ENCODE peak calls at places on chromosomes 7 and 10, in eight cellular contexts. One of them, this sample, is unnamed.

GRCh38 chr7:26858735-26859134 is 5.7 kb downstream of the SKAP2 start:
- DNase-seq in stomach: no peak
- DNase-seq in HCT116: no peak
- DNase-seq in heart left ventricle: no peak
- DNase-seq in ovary: no peak
- DNase-seq in H1: no peak
- DNase-seq in H54: no peak
- DNase-seq in GM12892: no peak
- DNase-seq in this sample: no peak

GRCh38 chr7:133912916-133913697 is 214.0 kb upstream of the LRGUK start:
- DNase-seq in stomach: no peak
- DNase-seq in HCT116: no peak
- DNase-seq in heart left ventricle: no peak
- DNase-seq in ovary: no peak
- DNase-seq in H1: no peak
- DNase-seq in H54: no peak
- DNase-seq in GM12892: no peak
- DNase-seq in this sample: no peak

GRCh38 chr7:25314094-25314708 is 85.9 kb upstream of the NPVF start:
- DNase-seq in stomach: no peak
- DNase-seq in HCT116: no peak
- DNase-seq in heart left ventricle: no peak
- DNase-seq in ovary: no peak
- DNase-seq in H1: no peak
- DNase-seq in H54: no peak
- DNase-seq in GM12892: no peak
- DNase-seq in this sample: no peak

GRCh38 chr7:34143397-34143796 is 238.1 kb downstream of the BMPER start:
- DNase-seq in stomach: no peak
- DNase-seq in HCT116: no peak
- DNase-seq in heart left ventricle: no peak
- DNase-seq in ovary: no peak
- DNase-seq in H1: no peak
- DNase-seq in H54: no peak
- DNase-seq in GM12892: no peak
- DNase-seq in this sample: no peak

GRCh38 chr7:77282897-77283296 is 83.3 kb upstream of the FGL2 start:
- DNase-seq in stomach: no peak
- DNase-seq in HCT116: no peak
- DNase-seq in heart left ventricle: no peak
- DNase-seq in ovary: no peak
- DNase-seq in H1: no peak
- DNase-seq in H54: no peak
- DNase-seq in GM12892: no peak
- DNase-seq in this sample: no peak

GRCh38 chr7:368651-369475 is 78.9 kb downstream of the FOXL3 start:
- DNase-seq in stomach: peak
- DNase-seq in HCT116: no peak
- DNase-seq in heart left ventricle: peak
- DNase-seq in ovary: no peak
- DNase-seq in H1: no peak
- DNase-seq in H54: no peak
- DNase-seq in GM12892: no peak
- DNase-seq in this sample: peak

GRCh38 chr7:15016726-15017125 is 114.2 kb upstream of the DGKB start:
- DNase-seq in stomach: no peak
- DNase-seq in HCT116: peak
- DNase-seq in heart left ventricle: no peak
- DNase-seq in ovary: no peak
- DNase-seq in H1: no peak
- DNase-seq in H54: no peak
- DNase-seq in GM12892: no peak
- DNase-seq in this sample: no peak

GRCh38 chr7:4931932-4932331 is 27.1 kb downstream of the MMD2 start:
- DNase-seq in stomach: peak
- DNase-seq in HCT116: peak
- DNase-seq in heart left ventricle: no peak
- DNase-seq in ovary: no peak
- DNase-seq in H1: peak
- DNase-seq in H54: peak
- DNase-seq in GM12892: no peak
- DNase-seq in this sample: no peak

GRCh38 chr7:12524794-12525386 is 45.6 kb upstream of the SCIN start:
- DNase-seq in stomach: no peak
- DNase-seq in HCT116: peak
- DNase-seq in heart left ventricle: no peak
- DNase-seq in ovary: no peak
- DNase-seq in H1: no peak
- DNase-seq in H54: no peak
- DNase-seq in GM12892: no peak
- DNase-seq in this sample: no peak

GRCh38 chr10:133168617-133169031 is 8.6 kb downstream of the KNDC1 start:
- DNase-seq in stomach: no peak
- DNase-seq in HCT116: no peak
- DNase-seq in heart left ventricle: no peak
- DNase-seq in ovary: peak
- DNase-seq in H1: no peak
- DNase-seq in H54: no peak
- DNase-seq in GM12892: no peak
- DNase-seq in this sample: no peak

GRCh38 chr7:93835684-93836083 is 54.9 kb downstream of the TFPI2 start:
- DNase-seq in stomach: no peak
- DNase-seq in HCT116: no peak
- DNase-seq in heart left ventricle: no peak
- DNase-seq in ovary: no peak
- DNase-seq in H1: no peak
- DNase-seq in H54: no peak
- DNase-seq in GM12892: no peak
- DNase-seq in this sample: no peak

GRCh38 chr10:58326967-58327381 is 7.8 kb upstream of the UBE2D1 start:
- DNase-seq in stomach: no peak
- DNase-seq in HCT116: no peak
- DNase-seq in heart left ventricle: peak
- DNase-seq in ovary: peak
- DNase-seq in H1: no peak
- DNase-seq in H54: no peak
- DNase-seq in GM12892: no peak
- DNase-seq in this sample: no peak

GRCh38 chr7:127409629-127410028 is 17.1 kb upstream of the ZNF800 start:
- DNase-seq in stomach: no peak
- DNase-seq in HCT116: no peak
- DNase-seq in heart left ventricle: no peak
- DNase-seq in ovary: no peak
- DNase-seq in H1: no peak
- DNase-seq in H54: no peak
- DNase-seq in GM12892: no peak
- DNase-seq in this sample: no peak

GRCh38 chr7:475951-476441 is 43.6 kb downstream of the PDGFA start:
- DNase-seq in stomach: peak
- DNase-seq in HCT116: no peak
- DNase-seq in heart left ventricle: peak
- DNase-seq in ovary: no peak
- DNase-seq in H1: no peak
- DNase-seq in H54: no peak
- DNase-seq in GM12892: no peak
- DNase-seq in this sample: peak

GRCh38 chr10:5670662-5671375 is 4.4 kb upstream of the ASB13 start:
- DNase-seq in stomach: no peak
- DNase-seq in HCT116: no peak
- DNase-seq in heart left ventricle: no peak
- DNase-seq in ovary: no peak
- DNase-seq in H1: no peak
- DNase-seq in H54: no peak
- DNase-seq in GM12892: no peak
- DNase-seq in this sample: no peak

GRCh38 chr7:142832452-142832851 is 22.4 kb upstream of the EPHB6 start:
- DNase-seq in stomach: no peak
- DNase-seq in HCT116: no peak
- DNase-seq in heart left ventricle: no peak
- DNase-seq in ovary: no peak
- DNase-seq in H1: no peak
- DNase-seq in H54: no peak
- DNase-seq in GM12892: no peak
- DNase-seq in this sample: no peak

GRCh38 chr7:18666107-18666728 is 170.7 kb downstream of the HDAC9 start:
- DNase-seq in stomach: peak
- DNase-seq in HCT116: peak
- DNase-seq in heart left ventricle: peak
- DNase-seq in ovary: peak
- DNase-seq in H1: peak
- DNase-seq in H54: peak
- DNase-seq in GM12892: peak
- DNase-seq in this sample: peak

GRCh38 chr10:133227256-133227655 is 2.8 kb upstream of the UTF1 start:
- DNase-seq in stomach: no peak
- DNase-seq in HCT116: no peak
- DNase-seq in heart left ventricle: no peak
- DNase-seq in ovary: no peak
- DNase-seq in H1: no peak
- DNase-seq in H54: no peak
- DNase-seq in GM12892: no peak
- DNase-seq in this sample: no peak

GRCh38 chr10:100896876-100897461 is 15.8 kb upstream of the SLF2 start:
- DNase-seq in stomach: no peak
- DNase-seq in HCT116: no peak
- DNase-seq in heart left ventricle: no peak
- DNase-seq in ovary: no peak
- DNase-seq in H1: peak
- DNase-seq in H54: no peak
- DNase-seq in GM12892: no peak
- DNase-seq in this sample: no peak

GRCh38 chr10:7532723-7533498 is 122.1 kb upstream of the SFMBT2 start:
- DNase-seq in stomach: no peak
- DNase-seq in HCT116: no peak
- DNase-seq in heart left ventricle: no peak
- DNase-seq in ovary: no peak
- DNase-seq in H1: no peak
- DNase-seq in H54: no peak
- DNase-seq in GM12892: no peak
- DNase-seq in this sample: no peak

DNA sequence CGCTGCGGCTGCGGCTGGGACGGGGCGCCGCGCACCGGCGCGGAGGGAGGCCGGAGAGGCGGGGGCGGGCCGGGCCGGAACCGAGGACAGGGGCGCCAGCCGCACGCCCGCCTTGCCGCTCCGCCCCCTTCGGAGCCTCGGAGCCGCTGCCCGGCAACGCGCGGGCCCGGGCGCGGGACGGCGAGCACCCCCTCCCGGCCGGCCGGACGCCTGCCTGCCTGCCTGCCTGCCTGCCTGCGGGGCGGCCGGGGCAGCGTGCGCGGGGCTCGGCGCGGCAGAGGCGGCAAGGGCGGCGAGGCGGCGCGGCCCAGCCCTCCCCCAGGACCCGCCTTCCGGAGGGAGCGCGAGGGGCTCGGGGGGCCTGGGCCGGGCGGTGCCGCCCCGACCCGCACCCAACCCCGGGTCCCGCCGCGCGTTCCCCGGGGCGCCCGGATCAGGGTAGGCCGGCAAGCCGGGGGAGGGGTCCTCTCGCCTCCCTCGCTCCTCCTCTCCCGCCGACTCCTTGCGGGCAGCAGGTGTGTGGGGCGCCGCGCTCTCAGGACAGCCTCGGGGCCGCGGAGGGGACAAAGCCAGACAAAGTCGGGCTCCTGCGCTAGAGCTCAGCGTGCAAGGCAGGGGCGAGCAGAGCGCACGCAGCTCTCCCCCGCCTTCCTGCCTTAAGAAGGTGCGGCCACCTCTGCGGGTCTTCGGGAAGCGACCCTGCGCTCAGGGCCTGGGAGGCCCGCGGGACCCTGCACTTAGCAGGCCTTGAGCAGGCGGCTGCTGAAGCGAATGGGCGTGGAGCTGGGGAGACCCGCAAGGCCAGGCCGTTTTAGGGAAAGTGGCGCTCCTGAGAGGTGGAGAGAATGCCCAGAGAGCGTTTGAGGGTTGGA is at the start of gene KIAA1549:
- DNase-seq in stomach: peak
- DNase-seq in HCT116: peak
- DNase-seq in heart left ventricle: peak
- DNase-seq in ovary: peak
- DNase-seq in H1: peak
- DNase-seq in H54: peak
- DNase-seq in GM12892: peak
- DNase-seq in this sample: peak
- TF ChIP-seq POLR2A in stomach: no peak
- TF ChIP-seq POLR2A in HCT116: no peak
- TF ChIP-seq POLR2A in heart left ventricle: no peak
- TF ChIP-seq POLR2A in ovary: no peak
- TF ChIP-seq POLR2A in H1: no peak
- TF ChIP-seq POLR2A in H54: peak
- TF ChIP-seq POLR2A in GM12892: no peak
- TF ChIP-seq POLR2A in this sample: no peak

GRCh38 chr10:45410807-45411606 is 37.0 kb downstream of the ALOX5 start:
- DNase-seq in stomach: no peak
- DNase-seq in HCT116: no peak
- DNase-seq in heart left ventricle: no peak
- DNase-seq in ovary: no peak
- DNase-seq in H1: no peak
- DNase-seq in H54: no peak
- DNase-seq in GM12892: no peak
- DNase-seq in this sample: no peak
- TF ChIP-seq POLR2A in stomach: no peak
- TF ChIP-seq POLR2A in HCT116: no peak
- TF ChIP-seq POLR2A in heart left ventricle: no peak
- TF ChIP-seq POLR2A in ovary: no peak
- TF ChIP-seq POLR2A in H1: no peak
- TF ChIP-seq POLR2A in H54: no peak
- TF ChIP-seq POLR2A in GM12892: no peak
- TF ChIP-seq POLR2A in this sample: no peak

GRCh38 chr10:32139223-32140073 is 83.2 kb upstream of the KIF5B start:
- DNase-seq in stomach: peak
- DNase-seq in HCT116: peak
- DNase-seq in heart left ventricle: peak
- DNase-seq in ovary: peak
- DNase-seq in H1: peak
- DNase-seq in H54: peak
- DNase-seq in GM12892: no peak
- DNase-seq in this sample: peak
- TF ChIP-seq POLR2A in stomach: no peak
- TF ChIP-seq POLR2A in HCT116: peak
- TF ChIP-seq POLR2A in heart left ventricle: no peak
- TF ChIP-seq POLR2A in ovary: no peak
- TF ChIP-seq POLR2A in H1: peak
- TF ChIP-seq POLR2A in H54: peak
- TF ChIP-seq POLR2A in GM12892: no peak
- TF ChIP-seq POLR2A in this sample: no peak

GRCh38 chr7:2555121-2556052 is at the start of gene BRAT1:
- DNase-seq in stomach: peak
- DNase-seq in HCT116: peak
- DNase-seq in heart left ventricle: peak
- DNase-seq in ovary: peak
- DNase-seq in H1: peak
- DNase-seq in H54: peak
- DNase-seq in GM12892: peak
- DNase-seq in this sample: peak
- TF ChIP-seq POLR2A in stomach: peak
- TF ChIP-seq POLR2A in HCT116: peak
- TF ChIP-seq POLR2A in heart left ventricle: peak
- TF ChIP-seq POLR2A in ovary: no peak
- TF ChIP-seq POLR2A in H1: peak
- TF ChIP-seq POLR2A in H54: peak
- TF ChIP-seq POLR2A in GM12892: peak
- TF ChIP-seq POLR2A in this sample: peak

GRCh38 chr7:19708397-19709248 is at the start of gene POLR1F:
- DNase-seq in stomach: peak
- DNase-seq in HCT116: peak
- DNase-seq in heart left ventricle: peak
- DNase-seq in ovary: peak
- DNase-seq in H1: peak
- DNase-seq in H54: peak
- DNase-seq in GM12892: peak
- DNase-seq in this sample: peak
- TF ChIP-seq POLR2A in stomach: peak
- TF ChIP-seq POLR2A in HCT116: peak
- TF ChIP-seq POLR2A in heart left ventricle: peak
- TF ChIP-seq POLR2A in ovary: peak
- TF ChIP-seq POLR2A in H1: peak
- TF ChIP-seq POLR2A in H54: peak
- TF ChIP-seq POLR2A in GM12892: peak
- TF ChIP-seq POLR2A in this sample: no peak

This sample was measured in spleen.